ENCODE peak calls at places on chromosomes 6 and 20, in six cellular contexts. One of them, this sample, is unnamed.

GRCh38 chr6:14707971-14708465 is 537.9 kb upstream of the JARID2 start:
- DNase-seq in trophoblast cell: no peak
- DNase-seq in IMR-90: no peak
- DNase-seq in H1: no peak
- DNase-seq in mesenchymal stem cell: no peak
- DNase-seq in neuronal stem cell: no peak
- DNase-seq in this sample: no peak

GRCh38 chr6:127186889-127187288 is 68.4 kb downstream of the RSPO3 start:
- DNase-seq in mesenchymal stem cell: no peak
- DNase-seq in neuronal stem cell: no peak
- DNase-seq in IMR-90: no peak
- DNase-seq in trophoblast cell: peak
- DNase-seq in H1: peak
- DNase-seq in this sample: peak

GRCh38 chr6:144840619-144841018 is 555.5 kb downstream of the UTRN start:
- DNase-seq in H1: no peak
- DNase-seq in IMR-90: no peak
- DNase-seq in trophoblast cell: no peak
- DNase-seq in neuronal stem cell: no peak
- DNase-seq in mesenchymal stem cell: no peak
- DNase-seq in this sample: no peak

GRCh38 chr20:50980071-50980681 is 21.6 kb downstream of the MOCS3 start:
- DNase-seq in trophoblast cell: peak
- DNase-seq in IMR-90: peak
- DNase-seq in neuronal stem cell: no peak
- DNase-seq in mesenchymal stem cell: peak
- DNase-seq in H1: no peak
- DNase-seq in this sample: no peak

GRCh38 chr6:158039178-158039557 is 57.5 kb downstream of the SYNJ2 start:
- DNase-seq in IMR-90: peak
- DNase-seq in neuronal stem cell: no peak
- DNase-seq in trophoblast cell: peak
- DNase-seq in mesenchymal stem cell: peak
- DNase-seq in H1: no peak
- DNase-seq in this sample: no peak

GRCh38 chr20:48827880-48828733 is at the start of gene PREX1:
- DNase-seq in IMR-90: peak
- DNase-seq in neuronal stem cell: peak
- DNase-seq in H1: peak
- DNase-seq in mesenchymal stem cell: peak
- DNase-seq in trophoblast cell: peak
- DNase-seq in this sample: peak

GRCh38 chr6:11634110-11634509 is 96.6 kb downstream of the TMEM170B start:
- DNase-seq in mesenchymal stem cell: no peak
- DNase-seq in IMR-90: no peak
- DNase-seq in neuronal stem cell: no peak
- DNase-seq in H1: no peak
- DNase-seq in trophoblast cell: no peak
- DNase-seq in this sample: no peak

GRCh38 chr6:91704531-91704930 is 1117.7 kb upstream of the MAP3K7 start:
- DNase-seq in H1: no peak
- DNase-seq in trophoblast cell: peak
- DNase-seq in neuronal stem cell: no peak
- DNase-seq in IMR-90: peak
- DNase-seq in mesenchymal stem cell: peak
- DNase-seq in this sample: no peak

GRCh38 chr20:1569417-1569861 is 11.9 kb upstream of the SIRPD start:
- DNase-seq in mesenchymal stem cell: no peak
- DNase-seq in neuronal stem cell: no peak
- DNase-seq in IMR-90: peak
- DNase-seq in H1: no peak
- DNase-seq in trophoblast cell: peak
- DNase-seq in this sample: no peak

GRCh38 chr6:163739968-163740367 is 325.4 kb downstream of the QKI start:
- DNase-seq in neuronal stem cell: no peak
- DNase-seq in mesenchymal stem cell: no peak
- DNase-seq in IMR-90: no peak
- DNase-seq in H1: no peak
- DNase-seq in trophoblast cell: no peak
- DNase-seq in this sample: no peak

GRCh38 chr6:43096451-43097097 is 20.5 kb downstream of the PTK7 start:
- DNase-seq in trophoblast cell: peak
- DNase-seq in IMR-90: peak
- DNase-seq in mesenchymal stem cell: peak
- DNase-seq in H1: no peak
- DNase-seq in neuronal stem cell: no peak
- DNase-seq in this sample: peak

GRCh38 chr6:166586424-166587156 is at the start of gene RAMACL:
- DNase-seq in IMR-90: no peak
- DNase-seq in neuronal stem cell: no peak
- DNase-seq in H1: peak
- DNase-seq in trophoblast cell: peak
- DNase-seq in mesenchymal stem cell: no peak
- DNase-seq in this sample: peak

GRCh38 chr20:46739441-46740213 is 30.2 kb downstream of the SLC2A10 start:
- DNase-seq in mesenchymal stem cell: peak
- DNase-seq in IMR-90: peak
- DNase-seq in H1: no peak
- DNase-seq in neuronal stem cell: no peak
- DNase-seq in trophoblast cell: peak
- DNase-seq in this sample: no peak

GRCh38 chr6:45439459-45439858 is 61.7 kb upstream of the SUPT3H start:
- DNase-seq in IMR-90: no peak
- DNase-seq in mesenchymal stem cell: no peak
- DNase-seq in neuronal stem cell: no peak
- DNase-seq in H1: no peak
- DNase-seq in trophoblast cell: no peak
- DNase-seq in this sample: no peak
- H4K91ac ChIP-seq in IMR-90: peak
- H4K91ac ChIP-seq in mesenchymal stem cell: no peak
- H4K91ac ChIP-seq in neuronal stem cell: no peak
- H4K91ac ChIP-seq in H1: no peak
- H4K91ac ChIP-seq in trophoblast cell: no peak
- H4K91ac ChIP-seq in this sample: no peak

DNA sequence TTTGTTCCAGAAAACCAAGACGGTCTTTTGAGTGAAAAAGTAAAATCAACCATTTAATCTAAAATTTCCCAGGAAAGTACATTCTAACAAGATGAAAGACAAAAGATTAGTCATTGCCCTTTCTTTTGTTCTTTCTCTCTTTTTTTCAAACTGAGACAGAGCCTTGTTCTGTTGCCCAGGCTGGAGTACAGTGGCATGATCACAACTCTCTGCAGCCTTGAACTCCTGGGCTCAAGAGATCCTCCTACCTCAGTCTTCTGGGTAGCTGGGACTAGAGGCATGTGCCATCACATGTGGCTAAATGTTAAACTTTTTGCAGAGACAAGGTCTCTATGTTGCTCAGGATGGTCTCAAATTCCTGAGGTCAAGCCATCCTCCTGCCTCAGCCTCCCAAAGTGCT is 75.0 kb downstream of the FKBP5 start:
- DNase-seq in trophoblast cell: no peak
- DNase-seq in H1: no peak
- DNase-seq in neuronal stem cell: no peak
- DNase-seq in IMR-90: no peak
- DNase-seq in mesenchymal stem cell: no peak
- DNase-seq in this sample: no peak
- H4K91ac ChIP-seq in trophoblast cell: no peak
- H4K91ac ChIP-seq in H1: no peak
- H4K91ac ChIP-seq in neuronal stem cell: no peak
- H4K91ac ChIP-seq in IMR-90: no peak
- H4K91ac ChIP-seq in mesenchymal stem cell: no peak
- H4K91ac ChIP-seq in this sample: no peak

DNA sequence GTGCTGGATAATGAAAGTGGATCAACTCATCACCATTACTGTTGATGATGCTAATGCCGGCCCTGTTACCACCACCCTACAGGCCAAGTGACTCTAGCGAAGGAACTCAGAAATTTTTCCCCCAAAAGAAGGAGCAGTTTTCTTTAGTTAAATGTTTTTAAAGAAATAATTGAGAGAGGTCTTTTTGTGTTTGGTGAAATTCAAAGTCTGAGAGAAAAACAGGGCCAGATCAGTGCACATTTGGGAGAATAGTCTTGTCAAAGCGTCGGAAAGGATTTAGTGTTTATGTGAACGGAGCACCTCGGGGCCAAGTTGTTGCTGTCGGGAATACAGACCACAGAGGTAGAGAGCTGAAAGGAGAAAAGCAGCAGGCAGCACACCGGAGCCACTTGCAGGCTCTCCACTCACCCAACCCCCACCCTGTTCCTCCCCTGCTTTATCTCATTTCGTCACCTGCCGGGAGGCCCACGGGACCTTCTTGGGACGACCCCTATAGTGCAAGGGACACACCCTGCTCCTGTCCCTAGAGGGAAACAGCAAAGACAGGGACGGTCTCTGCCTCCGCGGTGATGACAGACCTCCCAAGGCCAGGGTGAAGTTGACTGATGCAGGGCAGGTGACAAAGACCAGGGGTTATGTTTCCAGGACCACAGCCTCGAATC is 6.8 kb downstream of the TFAP2B start:
- DNase-seq in trophoblast cell: no peak
- DNase-seq in IMR-90: no peak
- DNase-seq in H1: no peak
- DNase-seq in mesenchymal stem cell: no peak
- DNase-seq in neuronal stem cell: no peak
- DNase-seq in this sample: peak
- H4K91ac ChIP-seq in trophoblast cell: no peak
- H4K91ac ChIP-seq in IMR-90: no peak
- H4K91ac ChIP-seq in H1: no peak
- H4K91ac ChIP-seq in mesenchymal stem cell: no peak
- H4K91ac ChIP-seq in neuronal stem cell: no peak
- H4K91ac ChIP-seq in this sample: no peak

DNA sequence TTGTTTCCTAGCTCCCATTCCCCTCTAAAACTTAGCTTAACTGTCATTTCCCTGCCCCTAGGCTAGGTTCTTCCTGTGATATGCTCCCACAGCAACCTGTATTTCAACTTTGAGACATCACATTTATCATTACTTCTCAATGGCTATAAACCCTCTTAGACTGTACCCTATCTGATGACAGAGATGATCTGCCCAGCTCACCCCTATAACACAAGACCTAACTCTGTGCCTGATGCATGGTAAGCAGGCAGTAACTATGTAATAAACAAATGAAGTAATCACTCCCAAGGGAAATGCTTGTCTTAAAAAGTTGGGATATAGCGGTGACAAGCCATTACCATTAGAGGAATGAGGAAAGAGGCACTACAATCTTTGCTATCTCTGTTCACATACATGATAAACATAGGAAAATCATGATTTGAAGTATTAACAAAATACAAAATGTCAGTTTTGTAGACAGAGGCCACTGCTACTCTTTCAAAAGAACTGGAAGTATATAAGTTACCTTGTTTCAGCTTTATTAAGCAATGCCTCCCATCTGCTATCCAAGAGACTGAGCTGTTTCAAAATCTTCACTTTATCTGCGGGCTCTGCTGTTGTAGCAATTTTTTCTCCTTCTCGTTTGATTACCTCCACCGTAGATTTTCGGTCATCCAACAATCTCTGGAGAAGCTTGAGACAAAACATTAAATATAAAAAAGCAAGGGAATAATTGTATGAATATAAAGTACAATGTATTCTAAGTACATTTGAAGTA is 110.7 kb downstream of the DST start:
- DNase-seq in IMR-90: no peak
- DNase-seq in neuronal stem cell: no peak
- DNase-seq in mesenchymal stem cell: no peak
- DNase-seq in H1: no peak
- DNase-seq in trophoblast cell: peak
- DNase-seq in this sample: no peak
- H4K91ac ChIP-seq in IMR-90: no peak
- H4K91ac ChIP-seq in neuronal stem cell: no peak
- H4K91ac ChIP-seq in mesenchymal stem cell: no peak
- H4K91ac ChIP-seq in H1: no peak
- H4K91ac ChIP-seq in trophoblast cell: no peak
- H4K91ac ChIP-seq in this sample: no peak

DNA sequence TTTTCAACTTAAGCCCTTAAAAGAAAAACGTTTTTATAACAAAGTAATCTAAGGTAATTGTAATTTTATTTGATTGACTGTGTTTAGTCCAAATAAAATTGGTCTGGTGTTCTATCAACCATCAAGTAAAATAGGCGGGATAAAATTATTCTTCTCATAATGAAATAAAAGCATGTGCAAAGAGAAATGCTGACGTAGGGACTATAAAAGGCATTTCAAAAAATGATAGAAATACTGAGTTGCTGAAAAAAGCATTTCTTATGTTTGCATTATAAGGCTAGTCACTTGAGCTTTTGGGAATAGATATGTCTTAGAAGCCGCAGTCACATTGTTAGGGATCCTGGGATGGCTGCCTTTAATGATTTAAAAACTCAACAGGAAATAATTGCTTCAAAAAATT is 608.0 kb upstream of the JAG1 start:
- DNase-seq in neuronal stem cell: no peak
- DNase-seq in IMR-90: no peak
- DNase-seq in H1: no peak
- DNase-seq in mesenchymal stem cell: no peak
- DNase-seq in trophoblast cell: no peak
- DNase-seq in this sample: no peak
- H4K91ac ChIP-seq in neuronal stem cell: no peak
- H4K91ac ChIP-seq in IMR-90: no peak
- H4K91ac ChIP-seq in H1: no peak
- H4K91ac ChIP-seq in mesenchymal stem cell: no peak
- H4K91ac ChIP-seq in trophoblast cell: no peak
- H4K91ac ChIP-seq in this sample: no peak

DNA sequence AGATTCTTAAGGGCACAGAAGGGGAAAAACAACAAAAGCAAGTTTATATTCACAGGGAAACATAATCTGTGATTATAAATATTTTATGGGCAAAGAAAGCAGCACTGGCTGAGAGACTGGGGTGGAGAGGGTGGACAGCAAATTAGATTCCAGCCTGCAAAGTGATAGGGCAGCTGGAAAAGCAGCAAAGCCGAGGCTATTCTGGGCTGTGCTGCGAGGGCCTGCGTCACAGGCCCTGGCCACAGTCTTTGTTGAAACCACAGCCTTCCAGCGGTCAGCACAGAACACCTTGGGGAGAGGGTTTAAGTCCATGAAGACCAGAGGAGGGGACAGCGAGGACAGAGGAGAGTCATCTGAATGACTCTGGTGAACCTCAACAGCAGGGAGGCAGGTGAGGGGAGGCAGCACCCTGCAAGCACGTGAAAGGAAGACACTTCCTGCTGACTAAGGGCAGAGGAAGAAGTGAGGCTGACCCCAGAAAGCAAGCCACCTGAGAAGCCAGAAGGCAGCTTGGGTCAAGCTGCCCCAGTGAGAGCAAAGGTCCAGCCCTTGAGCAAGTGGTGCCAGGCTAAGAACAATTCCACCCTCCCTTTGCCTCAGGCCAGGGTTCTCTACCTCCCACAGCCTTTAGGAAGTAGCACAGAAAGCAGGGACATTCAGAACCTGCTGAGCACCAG is 17.1 kb downstream of the MRPL14 start:
- DNase-seq in H1: no peak
- DNase-seq in IMR-90: no peak
- DNase-seq in mesenchymal stem cell: no peak
- DNase-seq in trophoblast cell: no peak
- DNase-seq in neuronal stem cell: no peak
- DNase-seq in this sample: no peak
- H4K91ac ChIP-seq in H1: no peak
- H4K91ac ChIP-seq in IMR-90: no peak
- H4K91ac ChIP-seq in mesenchymal stem cell: no peak
- H4K91ac ChIP-seq in trophoblast cell: no peak
- H4K91ac ChIP-seq in neuronal stem cell: no peak
- H4K91ac ChIP-seq in this sample: no peak